ENCODE peak calls at places on chromosomes 7 and 10, in ten cellular contexts. One of them, this sample, is unnamed.
A peak's percentile ranks its signal among the peaks of the same experiment; 100 is the strongest.

GRCh38 chr10:34183397-34183796 is 631.7 kb downstream of the PARD3 start:
- DNase-seq in CD4-positive, CD25-positive, alpha-beta regulatory T cell: no peak
- DNase-seq in uterus: no peak
- DNase-seq in upper lobe of right lung: no peak
- DNase-seq in adrenal gland: no peak
- DNase-seq in tibial nerve: no peak
- DNase-seq in Panc1: no peak
- DNase-seq in lower lobe of right lung: no peak
- DNase-seq in cardiac muscle cell: no peak
- DNase-seq in IMR-90: no peak
- DNase-seq in this sample: no peak

GRCh38 chr7:69283421-69283820 is 314.9 kb upstream of the AUTS2 start:
- DNase-seq in CD4-positive, CD25-positive, alpha-beta regulatory T cell: no peak
- DNase-seq in uterus: peak; percentile 40
- DNase-seq in upper lobe of right lung: no peak
- DNase-seq in adrenal gland: no peak
- DNase-seq in tibial nerve: peak; percentile 26
- DNase-seq in Panc1: no peak
- DNase-seq in lower lobe of right lung: no peak
- DNase-seq in cardiac muscle cell: no peak
- DNase-seq in IMR-90: no peak
- DNase-seq in this sample: no peak

GRCh38 chr7:158595068-158595467 is 7.4 kb upstream of the PTPRN2 start:
- DNase-seq in CD4-positive, CD25-positive, alpha-beta regulatory T cell: no peak
- DNase-seq in uterus: no peak
- DNase-seq in upper lobe of right lung: no peak
- DNase-seq in adrenal gland: peak; percentile 14
- DNase-seq in tibial nerve: no peak
- DNase-seq in Panc1: no peak
- DNase-seq in lower lobe of right lung: no peak
- DNase-seq in cardiac muscle cell: no peak
- DNase-seq in IMR-90: peak; percentile 59
- DNase-seq in this sample: no peak

GRCh38 chr10:102114861-102115618 is 5.1 kb downstream of the LDB1 start:
- DNase-seq in CD4-positive, CD25-positive, alpha-beta regulatory T cell: peak; percentile 72
- DNase-seq in uterus: peak; percentile 88
- DNase-seq in upper lobe of right lung: peak; percentile 94
- DNase-seq in adrenal gland: peak; percentile 94
- DNase-seq in tibial nerve: peak; percentile 91
- DNase-seq in Panc1: no peak
- DNase-seq in lower lobe of right lung: peak; percentile 93
- DNase-seq in cardiac muscle cell: peak; percentile 93
- DNase-seq in IMR-90: peak; percentile 65
- DNase-seq in this sample: peak; percentile 94

GRCh38 chr7:17623546-17624185 is 316.6 kb downstream of the SNX13 start:
- DNase-seq in CD4-positive, CD25-positive, alpha-beta regulatory T cell: no peak
- DNase-seq in uterus: no peak
- DNase-seq in upper lobe of right lung: no peak
- DNase-seq in adrenal gland: no peak
- DNase-seq in tibial nerve: no peak
- DNase-seq in Panc1: no peak
- DNase-seq in lower lobe of right lung: no peak
- DNase-seq in cardiac muscle cell: peak; percentile 26
- DNase-seq in IMR-90: peak; percentile 59
- DNase-seq in this sample: no peak

GRCh38 chr7:51732066-51732465 is 415.5 kb upstream of the COBL start:
- DNase-seq in CD4-positive, CD25-positive, alpha-beta regulatory T cell: no peak
- DNase-seq in uterus: no peak
- DNase-seq in upper lobe of right lung: no peak
- DNase-seq in adrenal gland: no peak
- DNase-seq in tibial nerve: no peak
- DNase-seq in Panc1: no peak
- DNase-seq in lower lobe of right lung: no peak
- DNase-seq in cardiac muscle cell: no peak
- DNase-seq in IMR-90: no peak
- DNase-seq in this sample: no peak

GRCh38 chr7:133702078-133702477 is 425.1 kb upstream of the LRGUK start:
- DNase-seq in CD4-positive, CD25-positive, alpha-beta regulatory T cell: no peak
- DNase-seq in uterus: no peak
- DNase-seq in upper lobe of right lung: no peak
- DNase-seq in adrenal gland: no peak
- DNase-seq in tibial nerve: no peak
- DNase-seq in Panc1: no peak
- DNase-seq in lower lobe of right lung: no peak
- DNase-seq in cardiac muscle cell: no peak
- DNase-seq in IMR-90: no peak
- DNase-seq in this sample: no peak

GRCh38 chr10:79555910-79556309 is 4.3 kb downstream of the SFTPA2 start:
- DNase-seq in CD4-positive, CD25-positive, alpha-beta regulatory T cell: no peak
- DNase-seq in uterus: no peak
- DNase-seq in upper lobe of right lung: no peak
- DNase-seq in adrenal gland: no peak
- DNase-seq in tibial nerve: no peak
- DNase-seq in Panc1: no peak
- DNase-seq in lower lobe of right lung: no peak
- DNase-seq in cardiac muscle cell: no peak
- DNase-seq in IMR-90: no peak
- DNase-seq in this sample: no peak

GRCh38 chr10:12251581-12251980 is 55.6 kb downstream of the CDC123 start:
- DNase-seq in CD4-positive, CD25-positive, alpha-beta regulatory T cell: no peak
- DNase-seq in uterus: no peak
- DNase-seq in upper lobe of right lung: no peak
- DNase-seq in adrenal gland: no peak
- DNase-seq in tibial nerve: no peak
- DNase-seq in Panc1: no peak
- DNase-seq in lower lobe of right lung: no peak
- DNase-seq in cardiac muscle cell: no peak
- DNase-seq in IMR-90: no peak
- DNase-seq in this sample: no peak

GRCh38 chr10:20841419-20841818 is 55.7 kb downstream of the NEBL start:
- DNase-seq in CD4-positive, CD25-positive, alpha-beta regulatory T cell: no peak
- DNase-seq in uterus: no peak
- DNase-seq in upper lobe of right lung: no peak
- DNase-seq in adrenal gland: no peak
- DNase-seq in tibial nerve: no peak
- DNase-seq in Panc1: no peak
- DNase-seq in lower lobe of right lung: no peak
- DNase-seq in cardiac muscle cell: no peak
- DNase-seq in IMR-90: no peak
- DNase-seq in this sample: no peak

GRCh38 chr10:33494000-33494399 is 159.5 kb upstream of the NRP1 start:
- DNase-seq in CD4-positive, CD25-positive, alpha-beta regulatory T cell: no peak
- DNase-seq in uterus: no peak
- DNase-seq in upper lobe of right lung: no peak
- DNase-seq in adrenal gland: no peak
- DNase-seq in tibial nerve: no peak
- DNase-seq in Panc1: no peak
- DNase-seq in lower lobe of right lung: no peak
- DNase-seq in cardiac muscle cell: no peak
- DNase-seq in IMR-90: no peak
- DNase-seq in this sample: no peak

GRCh38 chr10:71269301-71270288 is 49.5 kb upstream of the SLC29A3 start:
- DNase-seq in CD4-positive, CD25-positive, alpha-beta regulatory T cell: no peak
- DNase-seq in uterus: peak; percentile 46
- DNase-seq in upper lobe of right lung: no peak
- DNase-seq in adrenal gland: no peak
- DNase-seq in tibial nerve: no peak
- DNase-seq in Panc1: no peak
- DNase-seq in lower lobe of right lung: no peak
- DNase-seq in cardiac muscle cell: no peak
- DNase-seq in IMR-90: peak; percentile 49
- DNase-seq in this sample: no peak

GRCh38 chr10:20059084-20059835 is 243.0 kb downstream of the PLXDC2 start:
- DNase-seq in CD4-positive, CD25-positive, alpha-beta regulatory T cell: no peak
- DNase-seq in uterus: no peak
- DNase-seq in upper lobe of right lung: no peak
- DNase-seq in adrenal gland: no peak
- DNase-seq in tibial nerve: no peak
- DNase-seq in Panc1: no peak
- DNase-seq in lower lobe of right lung: no peak
- DNase-seq in cardiac muscle cell: no peak
- DNase-seq in IMR-90: peak; percentile 20
- DNase-seq in this sample: no peak

GRCh38 chr10:98411768-98412167 is 3.2 kb downstream of the PYROXD2 start:
- DNase-seq in CD4-positive, CD25-positive, alpha-beta regulatory T cell: no peak
- DNase-seq in uterus: no peak
- DNase-seq in upper lobe of right lung: no peak
- DNase-seq in adrenal gland: no peak
- DNase-seq in tibial nerve: no peak
- DNase-seq in Panc1: no peak
- DNase-seq in lower lobe of right lung: no peak
- DNase-seq in cardiac muscle cell: no peak
- DNase-seq in IMR-90: peak; percentile 61
- DNase-seq in this sample: no peak

GRCh38 chr7:90660100-90660499 is 64.0 kb downstream of the CDK14 start:
- DNase-seq in CD4-positive, CD25-positive, alpha-beta regulatory T cell: no peak
- DNase-seq in uterus: no peak
- DNase-seq in upper lobe of right lung: no peak
- DNase-seq in adrenal gland: no peak
- DNase-seq in tibial nerve: no peak
- DNase-seq in Panc1: no peak
- DNase-seq in lower lobe of right lung: no peak
- DNase-seq in cardiac muscle cell: no peak
- DNase-seq in IMR-90: no peak
- DNase-seq in this sample: no peak
- H3K4me1 ChIP-seq in CD4-positive, CD25-positive, alpha-beta regulatory T cell: no peaks in the 10 kb centered on the region
- H3K4me1 ChIP-seq in uterus: no peaks in the 10 kb centered on the region
- H3K4me1 ChIP-seq in upper lobe of right lung: no peaks in the 10 kb centered on the region
- H3K4me1 ChIP-seq in adrenal gland: no peaks in the 10 kb centered on the region
- H3K4me1 ChIP-seq in tibial nerve: no peaks in the 10 kb centered on the region
- H3K4me1 ChIP-seq in Panc1: no peaks in the 10 kb centered on the region
- H3K4me1 ChIP-seq in lower lobe of right lung: peaks cover 14% of the 10 kb centered on the region
- H3K4me1 ChIP-seq in cardiac muscle cell: peaks cover 10% of the 10 kb centered on the region
- H3K4me1 ChIP-seq in IMR-90: peaks cover 10% of the 10 kb centered on the region
- H3K4me1 ChIP-seq in this sample: no peaks in the 10 kb centered on the region

DNA sequence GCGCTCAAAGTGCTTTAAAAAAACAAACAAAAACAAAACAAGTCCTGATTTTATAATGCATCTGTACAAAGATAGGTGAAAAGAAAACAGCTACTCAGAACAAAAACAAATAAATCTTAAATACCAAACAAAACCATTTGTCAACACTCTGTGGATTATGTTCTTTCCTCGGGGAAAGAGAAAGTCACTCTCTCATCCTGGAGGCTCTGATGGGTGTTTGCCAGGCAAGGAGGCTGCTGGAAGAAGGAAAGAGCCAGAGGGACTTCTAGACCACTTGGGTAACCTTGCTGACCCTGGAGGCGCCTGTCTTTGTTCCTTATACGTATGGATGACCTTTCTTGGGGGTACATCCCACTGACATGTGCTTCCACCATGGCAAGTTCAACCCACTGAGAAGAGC is 92.7 kb downstream of the ZRANB1 start:
- DNase-seq in CD4-positive, CD25-positive, alpha-beta regulatory T cell: no peak
- DNase-seq in uterus: no peak
- DNase-seq in upper lobe of right lung: no peak
- DNase-seq in adrenal gland: no peak
- DNase-seq in tibial nerve: no peak
- DNase-seq in Panc1: no peak
- DNase-seq in lower lobe of right lung: peak; percentile 35
- DNase-seq in cardiac muscle cell: no peak
- DNase-seq in IMR-90: no peak
- DNase-seq in this sample: no peak
- H3K4me1 ChIP-seq in CD4-positive, CD25-positive, alpha-beta regulatory T cell: no peaks in the 10 kb centered on the region
- H3K4me1 ChIP-seq in uterus: no peaks in the 10 kb centered on the region
- H3K4me1 ChIP-seq in upper lobe of right lung: peaks cover 34% of the 10 kb centered on the region
- H3K4me1 ChIP-seq in adrenal gland: peaks cover 55% of the 10 kb centered on the region
- H3K4me1 ChIP-seq in tibial nerve: no peaks in the 10 kb centered on the region
- H3K4me1 ChIP-seq in Panc1: peaks cover 42% of the 10 kb centered on the region
- H3K4me1 ChIP-seq in lower lobe of right lung: peaks cover 55% of the 10 kb centered on the region
- H3K4me1 ChIP-seq in cardiac muscle cell: peaks cover 6% of the 10 kb centered on the region
- H3K4me1 ChIP-seq in IMR-90: peaks cover 32% of the 10 kb centered on the region
- H3K4me1 ChIP-seq in this sample: peaks cover 7% of the 10 kb centered on the region

GRCh38 chr10:131183546-131184045 is 127.9 kb downstream of the TCERG1L start:
- DNase-seq in CD4-positive, CD25-positive, alpha-beta regulatory T cell: no peak
- DNase-seq in uterus: no peak
- DNase-seq in upper lobe of right lung: peak; percentile 36
- DNase-seq in adrenal gland: peak; percentile 20
- DNase-seq in tibial nerve: no peak
- DNase-seq in Panc1: no peak
- DNase-seq in lower lobe of right lung: no peak
- DNase-seq in cardiac muscle cell: no peak
- DNase-seq in IMR-90: no peak
- DNase-seq in this sample: no peak

GRCh38 chr10:131187274-131187673 is 124.2 kb downstream of the TCERG1L start:
- DNase-seq in CD4-positive, CD25-positive, alpha-beta regulatory T cell: no peak
- DNase-seq in uterus: no peak
- DNase-seq in upper lobe of right lung: peak; percentile 40
- DNase-seq in adrenal gland: peak; percentile 29
- DNase-seq in tibial nerve: no peak
- DNase-seq in Panc1: no peak
- DNase-seq in lower lobe of right lung: no peak
- DNase-seq in cardiac muscle cell: no peak
- DNase-seq in IMR-90: no peak
- DNase-seq in this sample: no peak

GRCh38 chr10:131180941-131181855 is 130.3 kb downstream of the TCERG1L start:
- DNase-seq in CD4-positive, CD25-positive, alpha-beta regulatory T cell: no peak
- DNase-seq in uterus: no peak
- DNase-seq in upper lobe of right lung: peak; percentile 51
- DNase-seq in adrenal gland: peak; percentile 33
- DNase-seq in tibial nerve: no peak
- DNase-seq in Panc1: no peak
- DNase-seq in lower lobe of right lung: no peak
- DNase-seq in cardiac muscle cell: no peak
- DNase-seq in IMR-90: no peak
- DNase-seq in this sample: no peak

GRCh38 chr10:131186547-131187253 is 124.8 kb downstream of the TCERG1L start:
- DNase-seq in CD4-positive, CD25-positive, alpha-beta regulatory T cell: no peak
- DNase-seq in uterus: no peak
- DNase-seq in upper lobe of right lung: peak; percentile 40
- DNase-seq in adrenal gland: peak; percentile 20
- DNase-seq in tibial nerve: no peak
- DNase-seq in Panc1: no peak
- DNase-seq in lower lobe of right lung: no peak
- DNase-seq in cardiac muscle cell: no peak
- DNase-seq in IMR-90: no peak
- DNase-seq in this sample: no peak

GRCh38 chr10:131184503-131184902 is 127.0 kb downstream of the TCERG1L start:
- DNase-seq in CD4-positive, CD25-positive, alpha-beta regulatory T cell: no peak
- DNase-seq in uterus: no peak
- DNase-seq in upper lobe of right lung: no peak
- DNase-seq in adrenal gland: peak; percentile 34
- DNase-seq in tibial nerve: no peak
- DNase-seq in Panc1: no peak
- DNase-seq in lower lobe of right lung: no peak
- DNase-seq in cardiac muscle cell: no peak
- DNase-seq in IMR-90: no peak
- DNase-seq in this sample: no peak
- H3K4me1 ChIP-seq in CD4-positive, CD25-positive, alpha-beta regulatory T cell: no peaks in the 10 kb centered on the region
- H3K4me1 ChIP-seq in uterus: no peaks in the 10 kb centered on the region
- H3K4me1 ChIP-seq in upper lobe of right lung: no peaks in the 10 kb centered on the region
- H3K4me1 ChIP-seq in adrenal gland: no peaks in the 10 kb centered on the region
- H3K4me1 ChIP-seq in tibial nerve: no peaks in the 10 kb centered on the region
- H3K4me1 ChIP-seq in Panc1: no peaks in the 10 kb centered on the region
- H3K4me1 ChIP-seq in lower lobe of right lung: no peaks in the 10 kb centered on the region
- H3K4me1 ChIP-seq in cardiac muscle cell: no peaks in the 10 kb centered on the region
- H3K4me1 ChIP-seq in IMR-90: no peaks in the 10 kb centered on the region
- H3K4me1 ChIP-seq in this sample: no peaks in the 10 kb centered on the region

DNA sequence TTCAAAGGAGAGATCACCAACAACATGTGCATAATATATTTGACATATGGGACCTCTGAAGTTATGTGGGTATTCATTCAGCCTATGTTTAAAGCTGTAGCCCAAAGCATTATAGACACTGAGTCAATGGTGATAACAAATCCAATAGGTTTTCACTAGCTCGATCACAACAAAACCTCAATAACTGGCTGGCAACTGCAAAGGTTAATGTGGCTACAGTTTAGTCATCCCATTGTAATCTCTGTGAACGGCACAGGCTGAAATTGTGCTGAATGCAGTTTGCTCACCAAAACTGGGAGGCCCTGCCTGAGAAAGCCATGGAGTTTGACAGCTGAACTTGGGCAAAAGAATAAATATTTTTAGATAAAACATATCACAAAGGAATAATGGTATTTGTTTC is 152.4 kb upstream of the ADO start:
- DNase-seq in CD4-positive, CD25-positive, alpha-beta regulatory T cell: no peak
- DNase-seq in uterus: no peak
- DNase-seq in upper lobe of right lung: no peak
- DNase-seq in adrenal gland: no peak
- DNase-seq in tibial nerve: no peak
- DNase-seq in Panc1: no peak
- DNase-seq in lower lobe of right lung: no peak
- DNase-seq in cardiac muscle cell: no peak
- DNase-seq in IMR-90: peak; percentile 13
- DNase-seq in this sample: no peak
- H3K4me1 ChIP-seq in CD4-positive, CD25-positive, alpha-beta regulatory T cell: peaks cover 6% of the 10 kb centered on the region
- H3K4me1 ChIP-seq in uterus: no peaks in the 10 kb centered on the region
- H3K4me1 ChIP-seq in upper lobe of right lung: no peaks in the 10 kb centered on the region
- H3K4me1 ChIP-seq in adrenal gland: no peaks in the 10 kb centered on the region
- H3K4me1 ChIP-seq in tibial nerve: no peaks in the 10 kb centered on the region
- H3K4me1 ChIP-seq in Panc1: no peaks in the 10 kb centered on the region
- H3K4me1 ChIP-seq in lower lobe of right lung: no peaks in the 10 kb centered on the region
- H3K4me1 ChIP-seq in cardiac muscle cell: no peaks in the 10 kb centered on the region
- H3K4me1 ChIP-seq in IMR-90: no peaks in the 10 kb centered on the region
- H3K4me1 ChIP-seq in this sample: no peaks in the 10 kb centered on the region

This sample was measured in small intestine.